ENCODE peak calls at places on chromosomes 3 and 15, in five cellular contexts. One of them, this sample, is unnamed.

GRCh38 chr3:13149331-13150203 is 76.3 kb upstream of the IQSEC1 start:
- DNase-seq in tibial nerve: no peak
- DNase-seq in tibial artery: peak; percentile 33
- DNase-seq in cardiac fibroblast: no peak
- DNase-seq in body of pancreas: peak; percentile 2
- DNase-seq in this sample: no peak

GRCh38 chr15:31274496-31275330 is 51.9 kb upstream of the KLF13 start:
- DNase-seq in tibial nerve: no peak
- DNase-seq in body of pancreas: no peak
- DNase-seq in tibial artery: peak; percentile 42
- DNase-seq in cardiac fibroblast: peak; percentile 38
- DNase-seq in this sample: peak; percentile 2

GRCh38 chr3:119794971-119795612 is 13.2 kb downstream of the NR1I2 start:
- DNase-seq in tibial artery: no peak
- DNase-seq in cardiac fibroblast: peak; percentile 19
- DNase-seq in body of pancreas: peak; percentile 21
- DNase-seq in tibial nerve: no peak
- DNase-seq in this sample: no peak

GRCh38 chr3:145272684-145273083 is 888.3 kb downstream of the PLOD2 start:
- DNase-seq in body of pancreas: no peak
- DNase-seq in cardiac fibroblast: no peak
- DNase-seq in tibial nerve: no peak
- DNase-seq in tibial artery: no peak
- DNase-seq in this sample: no peak

GRCh38 chr15:76217029-76217866 is 94.0 kb downstream of the ETFA start:
- DNase-seq in tibial artery: no peak
- DNase-seq in body of pancreas: no peak
- DNase-seq in tibial nerve: no peak
- DNase-seq in cardiac fibroblast: peak; percentile 53
- DNase-seq in this sample: no peak

GRCh38 chr15:99613887-99614642 is 48.3 kb downstream of the MEF2A start:
- DNase-seq in cardiac fibroblast: peak; percentile 76
- DNase-seq in body of pancreas: no peak
- DNase-seq in tibial nerve: no peak
- DNase-seq in tibial artery: no peak
- DNase-seq in this sample: no peak

GRCh38 chr3:20648294-20648693 is 462.3 kb upstream of the SGO1 start:
- DNase-seq in tibial artery: no peak
- DNase-seq in tibial nerve: no peak
- DNase-seq in body of pancreas: no peak
- DNase-seq in cardiac fibroblast: peak; percentile 82
- DNase-seq in this sample: no peak

GRCh38 chr3:45140392-45140791 is 5.8 kb downstream of the CDCP1 start:
- DNase-seq in body of pancreas: peak; percentile 31
- DNase-seq in tibial nerve: no peak
- DNase-seq in cardiac fibroblast: peak; percentile 64
- DNase-seq in tibial artery: no peak
- DNase-seq in this sample: no peak

GRCh38 chr3:61841111-61841845 is 279.9 kb downstream of the PTPRG start:
- DNase-seq in cardiac fibroblast: peak; percentile 80
- DNase-seq in body of pancreas: no peak
- DNase-seq in tibial artery: no peak
- DNase-seq in tibial nerve: no peak
- DNase-seq in this sample: no peak

GRCh38 chr3:62954579-62954978 is 79.4 kb upstream of the CADPS start:
- DNase-seq in tibial nerve: no peak
- DNase-seq in tibial artery: no peak
- DNase-seq in body of pancreas: peak; percentile 60
- DNase-seq in cardiac fibroblast: no peak
- DNase-seq in this sample: no peak

DNA sequence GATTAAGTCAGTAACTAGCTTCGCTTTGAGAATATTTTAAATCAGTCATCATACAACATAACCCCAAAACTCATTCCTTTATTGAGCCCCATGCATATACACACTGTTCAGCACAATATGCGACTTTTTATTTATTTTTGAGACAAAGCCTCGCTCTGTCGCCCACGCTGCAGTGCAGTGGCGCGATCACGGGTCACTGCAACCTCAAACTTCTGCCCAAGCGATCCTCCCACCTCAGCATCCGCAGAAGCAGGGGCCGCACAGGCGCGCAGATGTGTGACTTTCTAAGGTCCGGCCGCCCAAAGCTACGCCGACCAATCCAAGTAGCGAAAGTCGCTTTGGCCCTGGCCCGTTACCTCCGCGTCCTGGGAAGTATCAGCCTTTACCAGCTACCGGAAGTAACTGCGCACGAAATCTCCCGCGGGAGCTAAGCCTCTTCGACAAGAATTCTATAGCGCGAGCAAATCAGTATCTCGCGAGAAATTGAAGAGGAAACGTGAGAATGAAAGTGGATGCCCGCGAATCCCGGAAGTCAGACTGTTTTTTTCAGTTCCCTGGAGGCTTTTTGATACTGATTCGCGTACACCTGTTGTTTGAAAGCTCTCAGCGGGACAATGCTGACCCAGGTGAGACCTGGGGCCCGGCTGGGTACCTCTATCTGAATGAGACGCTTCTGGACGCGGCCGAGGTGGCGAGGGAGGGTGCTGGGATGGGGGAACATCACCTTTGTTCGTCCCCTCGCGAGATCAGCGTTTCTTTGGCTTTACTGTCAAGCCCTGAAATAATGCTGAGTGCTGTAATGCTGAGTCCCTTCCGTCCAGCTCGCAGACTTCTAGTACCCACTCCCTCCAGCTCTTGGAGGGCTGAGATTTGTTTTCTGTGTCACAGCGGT is at the start of the genes DHFR2 and NSUN3:
- DNase-seq in tibial nerve: peak; percentile 74
- DNase-seq in tibial artery: peak; percentile 96
- DNase-seq in cardiac fibroblast: peak; percentile 99
- DNase-seq in body of pancreas: peak; percentile 94
- DNase-seq in this sample: peak; percentile 73
- TF ChIP-seq CTCF in tibial nerve: no peak
- TF ChIP-seq CTCF in tibial artery: no peak
- TF ChIP-seq CTCF in cardiac fibroblast: no peak
- TF ChIP-seq CTCF in body of pancreas: no peak
- TF ChIP-seq CTCF in this sample: no peak

GRCh38 chr3:4350789-4351163 is 47.6 kb downstream of the SETMAR start:
- DNase-seq in cardiac fibroblast: peak; percentile 91
- DNase-seq in body of pancreas: peak; percentile 44
- DNase-seq in tibial artery: no peak
- DNase-seq in tibial nerve: no peak
- DNase-seq in this sample: no peak

GRCh38 chr3:4351872-4352271 is 48.7 kb downstream of the SETMAR start:
- DNase-seq in cardiac fibroblast: no peak
- DNase-seq in body of pancreas: no peak
- DNase-seq in tibial nerve: no peak
- DNase-seq in tibial artery: no peak
- DNase-seq in this sample: no peak

GRCh38 chr3:4355401-4356224 is 52.4 kb downstream of the SETMAR start:
- DNase-seq in cardiac fibroblast: no peak
- DNase-seq in tibial artery: no peak
- DNase-seq in tibial nerve: peak; percentile 26
- DNase-seq in body of pancreas: peak; percentile 77
- DNase-seq in this sample: peak; percentile 30

GRCh38 chr3:4356225-4356540 is 53.0 kb downstream of the SETMAR start:
- DNase-seq in body of pancreas: no peak
- DNase-seq in tibial nerve: no peak
- DNase-seq in cardiac fibroblast: no peak
- DNase-seq in tibial artery: no peak
- DNase-seq in this sample: no peak

DNA sequence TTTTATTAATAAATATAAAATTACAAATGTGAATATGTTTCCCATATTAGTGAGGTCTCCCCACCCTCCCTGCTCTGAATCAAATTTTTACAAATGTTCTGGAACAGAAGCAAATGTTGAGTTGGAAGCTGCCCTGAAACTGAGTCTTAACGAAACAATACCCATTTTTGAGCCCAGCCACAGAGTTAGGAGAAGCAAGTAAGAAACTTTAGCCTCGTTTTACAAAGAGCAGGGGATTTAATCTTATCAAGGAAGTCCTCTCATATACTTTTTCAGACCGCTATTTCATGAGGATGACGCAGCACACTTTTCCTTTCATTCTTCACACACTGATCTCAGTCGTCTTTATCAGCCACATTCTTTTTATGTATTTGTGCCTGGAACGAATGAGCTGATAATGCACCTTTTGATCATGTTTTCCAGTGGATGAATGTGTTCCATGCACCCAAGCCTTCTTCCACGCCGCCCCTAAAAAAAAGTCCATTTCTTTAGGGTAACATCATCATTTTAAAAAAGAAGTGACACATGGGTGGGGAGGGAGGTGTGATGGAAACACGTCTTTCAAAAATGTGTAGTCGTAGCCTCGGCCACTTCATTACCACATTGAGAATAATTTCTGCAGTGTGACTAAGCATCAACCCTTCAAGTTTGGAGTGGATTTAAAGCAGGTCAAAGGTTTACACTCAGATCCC is 48.1 kb downstream of the SETMAR start:
- DNase-seq in tibial artery: no peak
- DNase-seq in cardiac fibroblast: peak; percentile 68
- DNase-seq in tibial nerve: no peak
- DNase-seq in body of pancreas: no peak
- DNase-seq in this sample: no peak
- TF ChIP-seq CTCF in tibial artery: no peak
- TF ChIP-seq CTCF in cardiac fibroblast: no peak
- TF ChIP-seq CTCF in tibial nerve: no peak
- TF ChIP-seq CTCF in body of pancreas: no peak
- TF ChIP-seq CTCF in this sample: no peak

DNA sequence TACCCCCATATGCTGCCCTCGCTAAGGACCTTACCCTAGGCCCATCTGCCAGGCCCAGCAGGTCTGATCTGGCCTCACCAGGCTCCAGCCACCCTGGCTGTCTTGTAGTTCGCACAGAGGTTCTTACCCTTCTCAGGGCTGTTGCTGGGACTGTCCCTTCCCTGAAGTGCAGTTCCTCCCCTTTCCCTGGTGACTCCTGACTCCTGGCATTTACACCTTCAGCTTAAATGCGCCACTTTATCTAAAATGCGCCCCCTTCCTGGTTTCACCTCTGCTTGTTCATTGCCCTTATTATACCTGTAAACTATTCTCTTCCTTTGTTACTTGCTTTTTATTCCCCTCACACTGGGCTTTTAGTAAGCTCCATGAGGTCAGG is 835 bp upstream of the TTLL3 start:
- DNase-seq in tibial artery: no peak
- DNase-seq in tibial nerve: no peak
- DNase-seq in cardiac fibroblast: no peak
- DNase-seq in body of pancreas: no peak
- DNase-seq in this sample: no peak
- TF ChIP-seq CTCF in tibial artery: no peak
- TF ChIP-seq CTCF in tibial nerve: no peak
- TF ChIP-seq CTCF in cardiac fibroblast: no peak
- TF ChIP-seq CTCF in body of pancreas: no peak
- TF ChIP-seq CTCF in this sample: no peak

DNA sequence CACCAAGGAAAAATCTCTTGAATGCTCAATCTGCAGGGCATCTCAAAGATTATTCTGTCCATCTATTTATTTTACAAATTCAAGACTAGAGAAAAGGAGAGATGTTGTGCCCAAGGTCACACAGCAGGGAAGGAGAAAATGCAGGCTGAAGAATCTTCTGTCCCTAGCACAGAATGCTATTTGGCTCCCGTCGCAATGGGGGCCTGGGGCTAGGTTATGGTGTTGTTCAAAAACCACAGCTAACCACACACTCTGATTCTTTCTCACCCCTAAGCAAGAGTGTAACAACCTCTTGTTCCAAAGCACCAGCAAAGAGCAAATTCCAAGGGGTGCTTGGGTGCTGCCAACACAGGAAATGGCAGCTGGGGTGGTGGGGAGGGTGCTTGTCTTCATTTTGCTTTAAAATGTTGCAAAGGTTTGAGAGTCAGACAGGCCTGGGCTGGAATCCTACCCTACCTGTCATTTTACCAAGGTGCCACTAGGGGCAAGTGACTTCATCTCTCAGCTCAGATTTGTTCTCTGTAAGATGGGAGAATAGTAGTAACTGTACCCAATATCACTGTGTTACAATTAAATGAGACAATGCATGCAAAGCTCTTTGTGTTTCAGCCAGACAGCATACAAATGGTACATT is 112.5 kb downstream of the ADAMTS9 start:
- DNase-seq in cardiac fibroblast: peak; percentile 43
- DNase-seq in body of pancreas: no peak
- DNase-seq in tibial artery: no peak
- DNase-seq in tibial nerve: no peak
- DNase-seq in this sample: no peak
- TF ChIP-seq CTCF in cardiac fibroblast: peak; percentile 59
- TF ChIP-seq CTCF in body of pancreas: peak; percentile 48
- TF ChIP-seq CTCF in tibial artery: peak; percentile 47
- TF ChIP-seq CTCF in tibial nerve: peak; percentile 5
- TF ChIP-seq CTCF in this sample: no peak

GRCh38 chr3:4399476-4399875 is 67.6 kb downstream of the SUMF1 start:
- DNase-seq in cardiac fibroblast: no peak
- DNase-seq in body of pancreas: no peak
- DNase-seq in tibial nerve: no peak
- DNase-seq in tibial artery: no peak
- DNase-seq in this sample: no peak
- TF ChIP-seq CTCF in cardiac fibroblast: no peak
- TF ChIP-seq CTCF in body of pancreas: no peak
- TF ChIP-seq CTCF in tibial nerve: no peak
- TF ChIP-seq CTCF in tibial artery: no peak
- TF ChIP-seq CTCF in this sample: no peak

GRCh38 chr3:42442640-42443039 is 32.2 kb upstream of the LYZL4 start:
- DNase-seq in body of pancreas: no peak
- DNase-seq in tibial nerve: no peak
- DNase-seq in cardiac fibroblast: no peak
- DNase-seq in tibial artery: no peak
- DNase-seq in this sample: no peak

GRCh38 chr3:42438193-42438592 is 27.8 kb upstream of the LYZL4 start:
- DNase-seq in tibial artery: no peak
- DNase-seq in cardiac fibroblast: no peak
- DNase-seq in tibial nerve: no peak
- DNase-seq in body of pancreas: no peak
- DNase-seq in this sample: no peak

GRCh38 chr3:42443292-42443691 is 32.9 kb upstream of the LYZL4 start:
- DNase-seq in cardiac fibroblast: no peak
- DNase-seq in body of pancreas: no peak
- DNase-seq in tibial nerve: no peak
- DNase-seq in tibial artery: no peak
- DNase-seq in this sample: no peak

GRCh38 chr3:42440924-42441323 is 30.5 kb upstream of the LYZL4 start:
- DNase-seq in tibial artery: no peak
- DNase-seq in cardiac fibroblast: no peak
- DNase-seq in tibial nerve: no peak
- DNase-seq in body of pancreas: no peak
- DNase-seq in this sample: no peak

GRCh38 chr3:42439461-42440075 is 29.2 kb upstream of the LYZL4 start:
- DNase-seq in tibial nerve: no peak
- DNase-seq in body of pancreas: no peak
- DNase-seq in tibial artery: no peak
- DNase-seq in cardiac fibroblast: no peak
- DNase-seq in this sample: no peak
- TF ChIP-seq CTCF in tibial nerve: no peak
- TF ChIP-seq CTCF in body of pancreas: no peak
- TF ChIP-seq CTCF in tibial artery: no peak
- TF ChIP-seq CTCF in cardiac fibroblast: no peak
- TF ChIP-seq CTCF in this sample: no peak

GRCh38 chr3:56297281-56297680 is 171.0 kb downstream of the ERC2 start:
- DNase-seq in tibial artery: no peak
- DNase-seq in body of pancreas: no peak
- DNase-seq in tibial nerve: no peak
- DNase-seq in cardiac fibroblast: no peak
- DNase-seq in this sample: no peak

GRCh38 chr3:56303508-56303907 is 164.8 kb downstream of the ERC2 start:
- DNase-seq in cardiac fibroblast: peak; percentile 79
- DNase-seq in body of pancreas: no peak
- DNase-seq in tibial artery: no peak
- DNase-seq in tibial nerve: no peak
- DNase-seq in this sample: no peak

GRCh38 chr3:56304069-56304468 is 164.2 kb downstream of the ERC2 start:
- DNase-seq in cardiac fibroblast: peak; percentile 60
- DNase-seq in tibial artery: no peak
- DNase-seq in body of pancreas: no peak
- DNase-seq in tibial nerve: no peak
- DNase-seq in this sample: no peak

GRCh38 chr3:56302417-56302816 is 165.8 kb downstream of the ERC2 start:
- DNase-seq in tibial nerve: no peak
- DNase-seq in tibial artery: no peak
- DNase-seq in body of pancreas: no peak
- DNase-seq in cardiac fibroblast: no peak
- DNase-seq in this sample: no peak
- TF ChIP-seq CTCF in tibial nerve: no peak
- TF ChIP-seq CTCF in tibial artery: no peak
- TF ChIP-seq CTCF in body of pancreas: no peak
- TF ChIP-seq CTCF in cardiac fibroblast: no peak
- TF ChIP-seq CTCF in this sample: no peak

This sample was measured in omental fat pad.